ENCODE peak calls at places on chromosome X, in ten cellular contexts. G is activated B cell treated with CpG ODN at 0.5 μM for 24 hours, Z is Calu3, T is choroid plexus epithelial cell, R is fibroblast of pulmonary artery, A is upper lobe of right lung, U is uterus, D is cardiac fibroblast, F is esophagus squamous epithelium, P is AG09309. Q is an unnamed sample.

GRCh38 chrX:68490644-68491043 is 8.2 kb upstream of the YIPF6 start:
- DNase-seq in G (no peak), Z (peak; percentile 41), T (peak; percentile 52), R (peak; percentile 39), A (no peak), U (no peak), D (peak; percentile 29), F (no peak), P (no peak), Q (no peak)

GRCh38 chrX:80799616-80800015 is 10.1 kb downstream of the BRWD3 start:
- DNase-seq in G (no peak), Z (no peak), T (no peak), R (no peak), A (no peak), U (no peak), D (no peak), F (no peak), P (no peak), Q (no peak)

GRCh38 chrX:13334491-13334890 is 14.6 kb upstream of the ATXN3L start:
- DNase-seq in G (no peak), Z (no peak), T (peak; percentile 14), R (peak; percentile 35), A (no peak), U (no peak), D (peak; percentile 5), F (no peak), P (no peak), Q (no peak)

GRCh38 chrX:39639871-39640270 is 457.9 kb downstream of the BCOR start:
- DNase-seq in G (no peak), Z (no peak), T (no peak), R (no peak), A (no peak), U (no peak), D (peak; percentile 1), F (no peak), P (no peak), Q (no peak)

GRCh38 chrX:69264134-69264533 is 98.9 kb upstream of the PJA1 start:
- DNase-seq in G (no peak), Z (no peak), T (no peak), R (no peak), A (no peak), U (no peak), D (no peak), F (no peak), P (no peak), Q (no peak)

GRCh38 chrX:107025538-107025937 is 25.5 kb upstream of the MORC4 start:
- DNase-seq in G (no peak), Z (peak; percentile 14), T (peak; percentile 61), R (peak; percentile 48), A (no peak), U (no peak), D (peak; percentile 50), F (no peak), P (no peak), Q (no peak)

GRCh38 chrX:46216406-46216805 is 328.8 kb downstream of the ZNF674 start:
- DNase-seq in G (no peak), Z (no peak), T (no peak), R (no peak), A (no peak), U (no peak), D (no peak), F (no peak), P (no peak), Q (no peak)

GRCh38 chrX:45505214-45505613 is 304.5 kb upstream of the DIPK2B start:
- DNase-seq in G (no peak), Z (no peak), T (peak; percentile 76), R (peak; percentile 39), A (no peak), U (no peak), D (peak; percentile 33), F (no peak), P (no peak), Q (no peak)

GRCh38 chrX:68133181-68133580 is 300.1 kb downstream of the OPHN1 start:
- DNase-seq in G (no peak), Z (no peak), T (no peak), R (no peak), A (no peak), U (no peak), D (no peak), F (no peak), P (no peak), Q (no peak)

GRCh38 chrX:148556498-148556897 is 56.1 kb downstream of the AFF2 start:
- DNase-seq in G (no peak), Z (no peak), T (no peak), R (no peak), A (no peak), U (no peak), D (no peak), F (no peak), P (no peak), Q (no peak)

GRCh38 chrX:148555101-148555500 is 54.7 kb downstream of the AFF2 start:
- DNase-seq in G (no peak), Z (no peak), T (no peak), R (no peak), A (no peak), U (no peak), D (no peak), F (no peak), P (no peak), Q (no peak)

GRCh38 chrX:148552775-148553174 is 52.4 kb downstream of the AFF2 start:
- DNase-seq in G (no peak), Z (no peak), T (peak; percentile 2), R (no peak), A (no peak), U (no peak), D (no peak), F (no peak), P (no peak), Q (no peak)
- TF ChIP-seq CTCF in G (no peak), Z (peak; percentile 17), T (peak; percentile 14), R (peak; percentile 22), A (peak; percentile 5), U (no peak), D (peak; percentile 14), F (no peak), P (peak; percentile 1), Q (peak; percentile 47)

DNA sequence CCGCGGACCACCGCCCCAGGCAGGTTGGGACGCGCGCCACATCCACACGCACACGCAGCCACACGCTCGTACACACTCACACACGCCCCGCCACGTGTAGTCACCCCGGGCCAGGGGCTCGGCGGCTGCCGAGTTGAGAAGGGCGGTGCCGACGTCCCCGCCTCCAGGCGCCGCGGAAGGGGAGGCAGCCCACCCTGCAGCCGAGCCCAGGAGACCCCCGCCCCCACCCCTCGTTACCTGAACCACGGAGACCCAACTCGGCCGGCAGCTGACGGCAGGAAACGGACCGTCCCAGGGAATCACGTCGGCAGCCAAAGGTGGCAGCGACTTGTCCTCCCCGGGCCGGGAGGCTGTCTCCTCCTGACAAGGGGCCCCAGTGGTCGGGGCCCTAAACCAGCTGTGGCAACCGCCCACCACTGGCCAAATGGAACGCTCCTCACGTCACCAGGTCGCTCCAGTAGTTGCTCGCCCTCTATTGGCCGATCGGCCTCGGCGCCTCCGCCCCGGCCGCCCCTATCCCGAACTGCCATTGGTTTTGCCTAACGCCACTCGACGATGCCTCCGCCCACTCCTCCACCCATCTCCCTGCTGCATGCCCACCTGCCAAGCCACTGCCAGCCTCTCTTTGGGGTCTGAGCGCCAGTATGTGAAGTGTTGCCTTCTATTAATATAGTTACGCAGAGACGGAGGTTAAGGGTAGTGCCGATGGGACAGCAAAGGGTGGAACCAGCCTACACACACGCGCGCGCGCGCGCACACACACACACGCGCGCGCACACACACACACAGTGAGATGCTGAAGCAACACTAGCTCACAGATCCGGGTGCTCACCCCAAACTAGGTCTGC is at the start of gene ZDHHC9:
- DNase-seq in G (peak; percentile 74), Z (peak; percentile 91), T (peak; percentile 92), R (peak; percentile 89), A (peak; percentile 92), U (peak; percentile 87), D (peak; percentile 93), F (peak; percentile 4), P (peak; percentile 54), Q (peak; percentile 95)
- TF ChIP-seq CTCF in G (no peak), Z (no peak), T (no peak), R (no peak), A (no peak), U (no peak), D (no peak), F (no peak), P (no peak), Q (no peak)

DNA sequence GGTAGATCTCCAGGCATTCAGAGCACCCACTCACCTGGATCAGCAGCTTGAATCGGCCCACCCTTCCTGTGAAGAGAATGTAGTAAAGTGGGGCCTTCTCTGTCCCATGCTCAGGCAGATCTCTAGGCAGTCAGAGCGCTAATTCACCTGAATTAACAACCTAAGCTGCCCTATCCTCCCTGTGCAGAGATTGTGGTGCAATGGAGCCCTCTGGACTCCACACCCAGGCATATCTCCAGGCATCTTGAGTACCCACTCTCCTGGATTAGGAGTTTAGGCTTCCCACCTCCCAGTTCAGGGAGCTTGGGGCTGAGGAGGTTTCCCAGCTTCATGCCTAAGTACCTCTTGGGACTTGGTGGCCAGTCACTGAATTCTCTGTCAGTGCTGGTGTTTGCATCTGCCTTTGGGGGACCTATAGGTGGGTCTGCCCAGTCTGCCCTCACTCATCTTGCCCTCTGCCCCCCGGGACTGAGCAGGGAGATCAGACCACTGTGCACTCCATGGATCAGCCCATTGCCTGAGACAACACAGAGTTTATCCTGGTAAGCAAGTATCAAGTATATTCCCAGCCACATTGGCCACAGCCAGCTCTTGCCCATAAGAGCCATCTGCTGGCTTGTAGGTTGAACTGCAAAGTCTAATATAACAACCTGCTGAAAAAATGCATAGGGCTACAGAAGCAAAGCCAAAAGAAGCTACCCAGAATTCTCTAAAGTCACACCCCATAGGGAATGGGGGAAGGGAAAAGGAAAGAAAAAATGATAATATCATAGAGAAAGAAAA is 372.9 kb downstream of the KLHL13 start:
- DNase-seq in G (no peak), Z (no peak), T (peak; percentile 0), R (no peak), A (no peak), U (no peak), D (no peak), F (no peak), P (no peak), Q (no peak)
- TF ChIP-seq CTCF in G (no peak), Z (no peak), T (peak; percentile 22), R (no peak), A (peak; percentile 7), U (no peak), D (no peak), F (no peak), P (peak; percentile 12), Q (peak; percentile 41)

GRCh38 chrX:153657161-153657560 is 10.2 kb downstream of the DUSP9 start:
- DNase-seq in G (no peak), Z (no peak), T (no peak), R (no peak), A (no peak), U (peak; percentile 6), D (no peak), F (no peak), P (no peak), Q (peak; percentile 53)

GRCh38 chrX:153665726-153666306 is 7.8 kb downstream of the PNCK start:
- DNase-seq in G (no peak), Z (no peak), T (no peak), R (no peak), A (no peak), U (no peak), D (no peak), F (no peak), P (no peak), Q (peak; percentile 83)

GRCh38 chrX:153659268-153659667 is 12.3 kb downstream of the DUSP9 start:
- DNase-seq in G (no peak), Z (no peak), T (no peak), R (no peak), A (no peak), U (no peak), D (no peak), F (no peak), P (no peak), Q (no peak)

GRCh38 chrX:153667281-153667831 is 6.3 kb downstream of the PNCK start:
- DNase-seq in G (no peak), Z (no peak), T (no peak), R (no peak), A (no peak), U (no peak), D (no peak), F (no peak), P (no peak), Q (peak; percentile 76)

GRCh38 chrX:153662266-153662665 is 11.3 kb downstream of the PNCK start:
- DNase-seq in G (peak; percentile 44), Z (peak; percentile 60), T (peak; percentile 39), R (peak; percentile 35), A (peak; percentile 73), U (no peak), D (peak; percentile 41), F (no peak), P (no peak), Q (peak; percentile 82)
- TF ChIP-seq CTCF in G (no peak), Z (peak; percentile 24), T (peak; percentile 59), R (peak; percentile 38), A (peak; percentile 45), U (no peak), D (peak; percentile 43), F (peak; percentile 32), P (peak; percentile 29), Q (peak; percentile 74)